ENCODE peak calls at places on chromosomes 1 and 21, in nine cellular contexts. N is SK-MEL-5; V is posterior cingulate gyrus; I is SK-N-SH; X is EH; Y is activated naive CD8-positive, alpha-beta T cell treated with anti-CD3 and anti-CD28 coated beads, Interleukin-2, amount 50 U/mL, for 24 hours; J is RCC 7860; F is activated gamma-delta T cell; B is endothelial cell. Q is an unnamed sample.

GRCh38 chr1:219792337-219793021 is 135.9 kb downstream of the SLC30A10 start:
- DNase-seq in N (no peak), V (no peak), I (peak; percentile 64), X (peak; percentile 88), Y (no peak), J (no peak), F (no peak), B (no peak), Q (no peak)

GRCh38 chr1:82160036-82160435 is 359.3 kb downstream of the ADGRL2 start:
- DNase-seq in N (no peak), V (no peak), I (no peak), X (no peak), Y (no peak), J (no peak), F (no peak), B (no peak), Q (no peak)

GRCh38 chr1:20223659-20224058 is 37.3 kb upstream of the PLA2G2C start:
- DNase-seq in N (no peak), V (no peak), I (no peak), X (no peak), Y (no peak), J (no peak), F (no peak), B (no peak), Q (peak; percentile 66)

GRCh38 chr1:28097100-28097472 is 8.7 kb upstream of the EYA3 start:
- DNase-seq in N (no peak), V (no peak), I (no peak), X (no peak), Y (no peak), J (no peak), F (no peak), B (no peak), Q (no peak)

GRCh38 chr1:14055442-14056225 is 355.6 kb downstream of the PRDM2 start:
- DNase-seq in N (no peak), V (no peak), I (no peak), X (no peak), Y (no peak), J (peak; percentile 37), F (no peak), B (no peak), Q (no peak)

GRCh38 chr1:170661646-170662411 is 2.1 kb upstream of the PRRX1 start:
- DNase-seq in N (no peak), V (no peak), I (peak; percentile 68), X (peak; percentile 76), Y (no peak), J (no peak), F (no peak), B (no peak), Q (no peak)

GRCh38 chr1:27109103-27109822 is 45.7 kb downstream of the SLC9A1 start:
- DNase-seq in N (peak; percentile 69), V (no peak), I (no peak), X (peak; percentile 38), Y (peak; percentile 51), J (no peak), F (no peak), B (peak; percentile 47), Q (no peak)

GRCh38 chr1:202163281-202164270 is 3.2 kb upstream of the PTPN7 start:
- DNase-seq in N (no peak), V (no peak), I (no peak), X (no peak), Y (peak; percentile 30), J (no peak), F (no peak), B (no peak), Q (no peak)

GRCh38 chr1:60563777-60564176 is 490.2 kb upstream of the C1orf87 start:
- DNase-seq in N (no peak), V (no peak), I (no peak), X (no peak), Y (no peak), J (no peak), F (no peak), B (no peak), Q (no peak)

GRCh38 chr21:18443686-18444085 is 40.1 kb upstream of the TMPRSS15 start:
- DNase-seq in N (no peak), V (no peak), I (no peak), X (no peak), Y (peak; percentile 2), J (no peak), F (no peak), B (no peak), Q (no peak)

GRCh38 chr1:111565079-111565478 is 54.5 kb upstream of the RAP1A start:
- DNase-seq in N (peak; percentile 89), V (no peak), I (no peak), X (peak; percentile 91), Y (no peak), J (peak; percentile 70), F (no peak), B (no peak), Q (no peak)

GRCh38 chr21:45278156-45278911 is 9.4 kb downstream of the POFUT2 start:
- DNase-seq in N (no peak), V (no peak), I (no peak), X (no peak), Y (no peak), J (no peak), F (no peak), B (no peak), Q (no peak)

GRCh38 chr1:11701551-11701961 is 10.0 kb downstream of the DRAXIN start:
- DNase-seq in N (no peak), V (peak; percentile 75), I (peak; percentile 75), X (no peak), Y (no peak), J (no peak), F (no peak), B (no peak), Q (peak; percentile 2)

GRCh38 chr1:110602466-110602865 is 3.7 kb downstream of the KCNA2 start:
- DNase-seq in N (no peak), V (no peak), I (no peak), X (no peak), Y (no peak), J (no peak), F (no peak), B (no peak), Q (no peak)

GRCh38 chr1:236323819-236324411 is 42.2 kb upstream of the ERO1B start:
- DNase-seq in N (no peak), V (no peak), I (no peak), X (no peak), Y (no peak), J (no peak), F (no peak), B (no peak), Q (no peak)

GRCh38 chr1:248820041-248820585 is 5.6 kb downstream of the SH3BP5L start:
- DNase-seq in N (no peak), V (no peak), I (peak; percentile 4), X (no peak), Y (no peak), J (no peak), F (no peak), B (no peak), Q (no peak)

GRCh38 chr1:44407430-44408180 is 2.5 kb downstream of the RNF220 start:
- DNase-seq in N (no peak), V (no peak), I (peak; percentile 46), X (no peak), Y (peak; percentile 28), J (no peak), F (no peak), B (peak; percentile 41), Q (no peak)

GRCh38 chr1:110630770-110631663 is 24.9 kb upstream of the KCNA2 start:
- DNase-seq in N (peak; percentile 78), V (peak; percentile 41), I (peak; percentile 78), X (peak; percentile 60), Y (peak; percentile 87), J (peak; percentile 45), F (no peak), B (peak; percentile 86), Q (peak; percentile 77)

GRCh38 chr1:152034654-152035405 is 2.0 kb downstream of the S100A11 start:
- DNase-seq in N (peak; percentile 88), V (no peak), I (peak; percentile 49), X (peak; percentile 76), Y (peak; percentile 76), J (peak; percentile 72), F (no peak), B (peak; percentile 70), Q (peak; percentile 40)

GRCh38 chr21:25709684-25710265 is 24.9 kb downstream of the ATP5PF start:
- DNase-seq in N (peak; percentile 24), V (no peak), I (no peak), X (no peak), Y (no peak), J (no peak), F (no peak), B (no peak), Q (no peak)

GRCh38 chr1:175250027-175250426 is 57.5 kb upstream of the KIAA0040 start:
- DNase-seq in N (no peak), V (no peak), I (no peak), X (no peak), Y (no peak), J (no peak), F (no peak), B (no peak), Q (no peak)

GRCh38 chr1:23756676-23757075 is 13.4 kb downstream of the ELOA start:
- DNase-seq in N (no peak), V (no peak), I (no peak), X (peak; percentile 75), Y (no peak), J (peak; percentile 76), F (no peak), B (no peak), Q (no peak)

GRCh38 chr1:243482237-243483022 is 226.6 kb downstream of the SDCCAG8 start:
- DNase-seq in N (no peak), V (no peak), I (peak; percentile 74), X (peak; percentile 67), Y (peak; percentile 18), J (no peak), F (no peak), B (no peak), Q (no peak)

GRCh38 chr1:115790356-115790755 is 21.8 kb upstream of the CASQ2 start:
- DNase-seq in N (no peak), V (no peak), I (no peak), X (no peak), Y (no peak), J (no peak), F (no peak), B (no peak), Q (no peak)

Q was measured in thyroid gland.